ENCODE peak calls at places on chromosomes 1 and 21, in six cellular contexts. One of them, this sample, is unnamed.

GRCh38 chr1:39509360-39510009 is 18.0 kb downstream of the BMP8A start:
- DNase-seq in Calu3: no peak
- DNase-seq in BE2C: no peak
- DNase-seq in mesendoderm: no peak
- DNase-seq in nephron progenitor cell: no peak
- DNase-seq in uterus: peak; percentile 61
- DNase-seq in this sample: peak; percentile 37

GRCh38 chr1:147892731-147893214 is 9.8 kb upstream of the GJA8 start:
- DNase-seq in Calu3: peak; percentile 48
- DNase-seq in BE2C: peak; percentile 25
- DNase-seq in mesendoderm: peak; percentile 68
- DNase-seq in nephron progenitor cell: peak; percentile 41
- DNase-seq in uterus: no peak
- DNase-seq in this sample: no peak

GRCh38 chr1:161069731-161070270 is at the start of gene ARHGAP30:
- DNase-seq in Calu3: no peak
- DNase-seq in BE2C: no peak
- DNase-seq in mesendoderm: peak; percentile 42
- DNase-seq in nephron progenitor cell: no peak
- DNase-seq in uterus: peak; percentile 25
- DNase-seq in this sample: peak; percentile 98

GRCh38 chr21:43854773-43855633 is 10.0 kb upstream of the AGPAT3 start:
- DNase-seq in Calu3: no peak
- DNase-seq in BE2C: no peak
- DNase-seq in mesendoderm: no peak
- DNase-seq in nephron progenitor cell: no peak
- DNase-seq in uterus: no peak
- DNase-seq in this sample: peak; percentile 67

GRCh38 chr1:59669752-59670312 is 144.9 kb upstream of the HOOK1 start:
- DNase-seq in Calu3: no peak
- DNase-seq in BE2C: no peak
- DNase-seq in mesendoderm: peak; percentile 93
- DNase-seq in nephron progenitor cell: no peak
- DNase-seq in uterus: peak; percentile 75
- DNase-seq in this sample: no peak

GRCh38 chr1:157274698-157275534 is 136.7 kb upstream of the ETV3 start:
- DNase-seq in Calu3: no peak
- DNase-seq in BE2C: no peak
- DNase-seq in mesendoderm: peak; percentile 62
- DNase-seq in nephron progenitor cell: no peak
- DNase-seq in uterus: no peak
- DNase-seq in this sample: no peak

GRCh38 chr1:203136409-203137042 is 9.0 kb downstream of the ADORA1 start:
- DNase-seq in Calu3: peak; percentile 59
- DNase-seq in BE2C: peak; percentile 46
- DNase-seq in mesendoderm: peak; percentile 44
- DNase-seq in nephron progenitor cell: no peak
- DNase-seq in uterus: no peak
- DNase-seq in this sample: no peak

GRCh38 chr1:63691672-63692425 is 82.0 kb upstream of the ROR1 start:
- DNase-seq in Calu3: peak; percentile 70
- DNase-seq in BE2C: peak; percentile 41
- DNase-seq in mesendoderm: peak; percentile 88
- DNase-seq in nephron progenitor cell: peak; percentile 47
- DNase-seq in uterus: peak; percentile 42
- DNase-seq in this sample: no peak

GRCh38 chr1:19429611-19430010 is 55.7 kb downstream of the CAPZB start:
- DNase-seq in Calu3: no peak
- DNase-seq in BE2C: no peak
- DNase-seq in mesendoderm: no peak
- DNase-seq in nephron progenitor cell: peak; percentile 17
- DNase-seq in uterus: no peak
- DNase-seq in this sample: no peak

GRCh38 chr1:227753999-227754764 is 18.9 kb downstream of the SNAP47 start:
- DNase-seq in Calu3: no peak
- DNase-seq in BE2C: no peak
- DNase-seq in mesendoderm: no peak
- DNase-seq in nephron progenitor cell: no peak
- DNase-seq in uterus: no peak
- DNase-seq in this sample: no peak

GRCh38 chr1:242523968-242524570 is 428 bp downstream of the PLD5 start:
- DNase-seq in Calu3: peak; percentile 71
- DNase-seq in BE2C: peak; percentile 82
- DNase-seq in mesendoderm: peak; percentile 68
- DNase-seq in nephron progenitor cell: peak; percentile 84
- DNase-seq in uterus: peak; percentile 59
- DNase-seq in this sample: no peak

GRCh38 chr1:31588751-31589515 is 12.6 kb downstream of the TINAGL1 start:
- DNase-seq in Calu3: peak; percentile 70
- DNase-seq in BE2C: no peak
- DNase-seq in mesendoderm: peak; percentile 67
- DNase-seq in nephron progenitor cell: peak; percentile 26
- DNase-seq in uterus: peak; percentile 43
- DNase-seq in this sample: no peak

GRCh38 chr21:46613391-46613790 is 8.5 kb upstream of the S100B start:
- DNase-seq in Calu3: no peak
- DNase-seq in BE2C: no peak
- DNase-seq in mesendoderm: no peak
- DNase-seq in nephron progenitor cell: no peak
- DNase-seq in uterus: no peak
- DNase-seq in this sample: no peak

GRCh38 chr1:200452850-200453543 is 43.2 kb upstream of the ZNF281 start:
- DNase-seq in Calu3: no peak
- DNase-seq in BE2C: no peak
- DNase-seq in mesendoderm: peak; percentile 13
- DNase-seq in nephron progenitor cell: no peak
- DNase-seq in uterus: no peak
- DNase-seq in this sample: no peak

GRCh38 chr1:167648978-167649752 is 19.1 kb downstream of the RCSD1 start:
- DNase-seq in Calu3: no peak
- DNase-seq in BE2C: no peak
- DNase-seq in mesendoderm: peak; percentile 25
- DNase-seq in nephron progenitor cell: no peak
- DNase-seq in uterus: no peak
- DNase-seq in this sample: no peak

GRCh38 chr1:51543877-51544276 is 24.8 kb upstream of the EPS15 start:
- DNase-seq in Calu3: no peak
- DNase-seq in BE2C: no peak
- DNase-seq in mesendoderm: no peak
- DNase-seq in nephron progenitor cell: no peak
- DNase-seq in uterus: no peak
- DNase-seq in this sample: no peak

GRCh38 chr1:205351984-205352713 is 4.6 kb downstream of the KLHDC8A start:
- DNase-seq in Calu3: no peak
- DNase-seq in BE2C: peak; percentile 99
- DNase-seq in mesendoderm: peak; percentile 48
- DNase-seq in nephron progenitor cell: peak; percentile 70
- DNase-seq in uterus: no peak
- DNase-seq in this sample: no peak

GRCh38 chr1:193113258-193113991 is 8.2 kb upstream of the GLRX2 start:
- DNase-seq in Calu3: no peak
- DNase-seq in BE2C: no peak
- DNase-seq in mesendoderm: peak; percentile 98
- DNase-seq in nephron progenitor cell: no peak
- DNase-seq in uterus: no peak
- DNase-seq in this sample: no peak

GRCh38 chr1:86155807-86156561 is 588 bp downstream of the COL24A1 start:
- DNase-seq in Calu3: peak; percentile 20
- DNase-seq in BE2C: peak; percentile 2
- DNase-seq in mesendoderm: peak; percentile 45
- DNase-seq in nephron progenitor cell: peak; percentile 49
- DNase-seq in uterus: no peak
- DNase-seq in this sample: peak; percentile 50

GRCh38 chr1:45644661-45645060 is 20.8 kb upstream of the CCDC17 start:
- DNase-seq in Calu3: no peak
- DNase-seq in BE2C: no peak
- DNase-seq in mesendoderm: no peak
- DNase-seq in nephron progenitor cell: no peak
- DNase-seq in uterus: no peak
- DNase-seq in this sample: no peak

GRCh38 chr1:79373481-79374132 is 367.1 kb upstream of the ADGRL4 start:
- DNase-seq in Calu3: no peak
- DNase-seq in BE2C: no peak
- DNase-seq in mesendoderm: no peak
- DNase-seq in nephron progenitor cell: no peak
- DNase-seq in uterus: no peak
- DNase-seq in this sample: no peak

GRCh38 chr1:168178227-168178637 is 530 bp upstream of the TIPRL start:
- DNase-seq in Calu3: no peak
- DNase-seq in BE2C: no peak
- DNase-seq in mesendoderm: no peak
- DNase-seq in nephron progenitor cell: no peak
- DNase-seq in uterus: no peak
- DNase-seq in this sample: no peak

GRCh38 chr1:116710326-116711060 is 43.0 kb upstream of the IGSF3 start:
- DNase-seq in Calu3: no peak
- DNase-seq in BE2C: no peak
- DNase-seq in mesendoderm: no peak
- DNase-seq in nephron progenitor cell: no peak
- DNase-seq in uterus: no peak
- DNase-seq in this sample: no peak

GRCh38 chr1:208164609-208165008 is 79.6 kb downstream of the PLXNA2 start:
- DNase-seq in Calu3: no peak
- DNase-seq in BE2C: peak; percentile 39
- DNase-seq in mesendoderm: peak; percentile 51
- DNase-seq in nephron progenitor cell: no peak
- DNase-seq in uterus: no peak
- DNase-seq in this sample: no peak

GRCh38 chr1:46613661-46614603 is 2.7 kb downstream of the MOB3C start:
- DNase-seq in Calu3: no peak
- DNase-seq in BE2C: no peak
- DNase-seq in mesendoderm: peak; percentile 73
- DNase-seq in nephron progenitor cell: peak; percentile 60
- DNase-seq in uterus: peak; percentile 91
- DNase-seq in this sample: peak; percentile 75

GRCh38 chr1:223783676-223784075 is 62.1 kb downstream of the TP53BP2 start:
- DNase-seq in Calu3: no peak
- DNase-seq in BE2C: no peak
- DNase-seq in mesendoderm: no peak
- DNase-seq in nephron progenitor cell: no peak
- DNase-seq in uterus: no peak
- DNase-seq in this sample: no peak

GRCh38 chr1:66399888-66400529 is 133.9 kb upstream of the SGIP1 start:
- DNase-seq in Calu3: no peak
- DNase-seq in BE2C: no peak
- DNase-seq in mesendoderm: no peak
- DNase-seq in nephron progenitor cell: no peak
- DNase-seq in uterus: no peak
- DNase-seq in this sample: no peak

GRCh38 chr1:83641828-83642443 is 357.0 kb downstream of the TTLL7 start:
- DNase-seq in Calu3: no peak
- DNase-seq in BE2C: no peak
- DNase-seq in mesendoderm: no peak
- DNase-seq in nephron progenitor cell: no peak
- DNase-seq in uterus: peak; percentile 38
- DNase-seq in this sample: no peak

GRCh38 chr21:27525780-27526179 is 558.9 kb upstream of the ADAMTS5 start:
- DNase-seq in Calu3: no peak
- DNase-seq in BE2C: no peak
- DNase-seq in mesendoderm: no peak
- DNase-seq in nephron progenitor cell: no peak
- DNase-seq in uterus: no peak
- DNase-seq in this sample: no peak

GRCh38 chr1:50720457-50721053 is 239.5 kb downstream of the FAF1 start:
- DNase-seq in Calu3: no peak
- DNase-seq in BE2C: no peak
- DNase-seq in mesendoderm: peak; percentile 84
- DNase-seq in nephron progenitor cell: no peak
- DNase-seq in uterus: no peak
- DNase-seq in this sample: no peak

GRCh38 chr21:45178072-45178608 is 103.8 kb downstream of the ADARB1 start:
- DNase-seq in Calu3: no peak
- DNase-seq in BE2C: no peak
- DNase-seq in mesendoderm: no peak
- DNase-seq in nephron progenitor cell: no peak
- DNase-seq in uterus: no peak
- DNase-seq in this sample: no peak

GRCh38 chr1:40004857-40005256 is 35.7 kb upstream of the CAP1 start:
- DNase-seq in Calu3: no peak
- DNase-seq in BE2C: peak; percentile 11
- DNase-seq in mesendoderm: peak; percentile 28
- DNase-seq in nephron progenitor cell: no peak
- DNase-seq in uterus: no peak
- DNase-seq in this sample: no peak

GRCh38 chr1:156114919-156115513 is 505 bp downstream of the LMNA start:
- DNase-seq in Calu3: no peak
- DNase-seq in BE2C: peak; percentile 46
- DNase-seq in mesendoderm: peak; percentile 77
- DNase-seq in nephron progenitor cell: no peak
- DNase-seq in uterus: no peak
- DNase-seq in this sample: no peak